ENCODE peak calls at places on chromosomes 1 and 21, in seven cellular contexts. One of them, this sample, is unnamed.

GRCh38 chr1:185674201-185674600 is 60.0 kb upstream of the HMCN1 start:
- DNase-seq in H1: no peak
- DNase-seq in HepG2: peak; percentile 92
- DNase-seq in HCT116: no peak
- DNase-seq in SK-N-SH: no peak
- DNase-seq in GM12878: no peak
- DNase-seq in K562: no peak
- DNase-seq in this sample: peak; percentile 25

GRCh38 chr1:78743626-78744025 is 94.0 kb downstream of the IFI44 start:
- DNase-seq in K562: no peak
- DNase-seq in SK-N-SH: no peak
- DNase-seq in HepG2: no peak
- DNase-seq in GM12878: no peak
- DNase-seq in H1: no peak
- DNase-seq in HCT116: no peak
- DNase-seq in this sample: no peak

GRCh38 chr1:7293702-7294630 is 477.1 kb upstream of the VAMP3 start:
- DNase-seq in HepG2: no peak
- DNase-seq in HCT116: no peak
- DNase-seq in K562: no peak
- DNase-seq in SK-N-SH: no peak
- DNase-seq in GM12878: no peak
- DNase-seq in H1: no peak
- DNase-seq in this sample: no peak

GRCh38 chr1:15674760-15675159 is 9.4 kb upstream of the PLEKHM2 start:
- DNase-seq in K562: peak; percentile 57
- DNase-seq in HCT116: no peak
- DNase-seq in H1: no peak
- DNase-seq in HepG2: no peak
- DNase-seq in GM12878: no peak
- DNase-seq in SK-N-SH: no peak
- DNase-seq in this sample: no peak

GRCh38 chr1:243708210-243708609 is 141.8 kb downstream of the AKT3 start:
- DNase-seq in H1: no peak
- DNase-seq in K562: no peak
- DNase-seq in HCT116: no peak
- DNase-seq in HepG2: no peak
- DNase-seq in SK-N-SH: no peak
- DNase-seq in GM12878: no peak
- DNase-seq in this sample: no peak

GRCh38 chr21:26127918-26128317 is 42.7 kb downstream of the APP start:
- DNase-seq in HCT116: no peak
- DNase-seq in H1: no peak
- DNase-seq in HepG2: no peak
- DNase-seq in SK-N-SH: no peak
- DNase-seq in GM12878: no peak
- DNase-seq in K562: no peak
- DNase-seq in this sample: no peak

GRCh38 chr1:41102208-41102607 is 80.7 kb upstream of the SLFNL1 start:
- DNase-seq in HCT116: no peak
- DNase-seq in K562: no peak
- DNase-seq in H1: no peak
- DNase-seq in GM12878: no peak
- DNase-seq in SK-N-SH: peak; percentile 56
- DNase-seq in HepG2: no peak
- DNase-seq in this sample: peak; percentile 60

GRCh38 chr1:42046772-42047552 is 106.2 kb upstream of the GUCA2B start:
- DNase-seq in K562: no peak
- DNase-seq in GM12878: no peak
- DNase-seq in SK-N-SH: peak; percentile 30
- DNase-seq in HCT116: no peak
- DNase-seq in HepG2: peak; percentile 21
- DNase-seq in H1: no peak
- DNase-seq in this sample: no peak

GRCh38 chr1:85189120-85189519 is 11.7 kb downstream of the SYDE2 start:
- DNase-seq in GM12878: no peak
- DNase-seq in SK-N-SH: no peak
- DNase-seq in HCT116: no peak
- DNase-seq in K562: no peak
- DNase-seq in H1: no peak
- DNase-seq in HepG2: no peak
- DNase-seq in this sample: no peak

GRCh38 chr1:51689643-51690042 is 72.8 kb downstream of the OSBPL9 start:
- DNase-seq in H1: no peak
- DNase-seq in SK-N-SH: no peak
- DNase-seq in K562: no peak
- DNase-seq in GM12878: no peak
- DNase-seq in HCT116: no peak
- DNase-seq in HepG2: peak; percentile 30
- DNase-seq in this sample: no peak

GRCh38 chr1:51484591-51484990 is 34.5 kb downstream of the EPS15 start:
- DNase-seq in H1: no peak
- DNase-seq in HCT116: no peak
- DNase-seq in K562: no peak
- DNase-seq in HepG2: no peak
- DNase-seq in SK-N-SH: no peak
- DNase-seq in GM12878: no peak
- DNase-seq in this sample: no peak

GRCh38 chr1:151477066-151477465 is 17.8 kb upstream of the POGZ start:
- DNase-seq in H1: no peak
- DNase-seq in K562: no peak
- DNase-seq in GM12878: no peak
- DNase-seq in HepG2: no peak
- DNase-seq in SK-N-SH: no peak
- DNase-seq in HCT116: no peak
- DNase-seq in this sample: no peak

GRCh38 chr1:51512611-51513010 is 6.5 kb downstream of the EPS15 start:
- DNase-seq in HCT116: no peak
- DNase-seq in HepG2: no peak
- DNase-seq in K562: no peak
- DNase-seq in SK-N-SH: no peak
- DNase-seq in GM12878: no peak
- DNase-seq in H1: no peak
- DNase-seq in this sample: no peak

GRCh38 chr1:205226868-205227583 is 720 bp upstream of the TMCC2 start:
- DNase-seq in GM12878: no peak
- DNase-seq in HCT116: peak; percentile 10
- DNase-seq in HepG2: peak; percentile 56
- DNase-seq in K562: peak; percentile 25
- DNase-seq in H1: no peak
- DNase-seq in SK-N-SH: peak; percentile 39
- DNase-seq in this sample: peak; percentile 19

GRCh38 chr1:52658795-52659194 is 25.8 kb downstream of the SHISAL2A start:
- DNase-seq in SK-N-SH: no peak
- DNase-seq in GM12878: no peak
- DNase-seq in K562: no peak
- DNase-seq in HCT116: no peak
- DNase-seq in H1: no peak
- DNase-seq in HepG2: no peak
- DNase-seq in this sample: no peak

DNA sequence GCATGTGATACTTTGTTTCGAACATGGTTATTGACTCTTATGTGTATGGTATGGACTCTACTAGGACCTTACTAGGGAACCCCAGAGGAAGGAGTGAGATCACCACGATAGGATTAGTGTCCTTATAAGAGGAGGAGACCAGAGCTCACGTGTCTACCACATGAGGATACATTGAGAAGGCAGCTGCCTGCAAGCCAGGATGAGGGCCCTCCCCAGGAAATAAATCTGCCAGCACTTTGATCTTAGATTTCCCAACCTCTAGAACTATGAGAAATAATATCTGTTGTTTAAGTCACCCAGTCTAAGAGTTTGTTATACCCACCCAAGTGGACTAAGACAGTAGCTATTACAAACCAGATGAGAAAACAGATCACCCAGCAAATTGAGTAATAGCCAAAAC is 559.3 kb upstream of the USP24 start:
- DNase-seq in H1: no peak
- DNase-seq in SK-N-SH: no peak
- DNase-seq in HepG2: no peak
- DNase-seq in HCT116: no peak
- DNase-seq in K562: no peak
- DNase-seq in GM12878: no peak
- DNase-seq in this sample: no peak
- TF ChIP-seq JUND in H1: no peak
- TF ChIP-seq JUND in SK-N-SH: no peak
- TF ChIP-seq JUND in HepG2: no peak
- TF ChIP-seq JUND in HCT116: no peak
- TF ChIP-seq JUND in K562: no peak
- TF ChIP-seq JUND in GM12878: no peak
- TF ChIP-seq JUND in this sample: no peak

DNA sequence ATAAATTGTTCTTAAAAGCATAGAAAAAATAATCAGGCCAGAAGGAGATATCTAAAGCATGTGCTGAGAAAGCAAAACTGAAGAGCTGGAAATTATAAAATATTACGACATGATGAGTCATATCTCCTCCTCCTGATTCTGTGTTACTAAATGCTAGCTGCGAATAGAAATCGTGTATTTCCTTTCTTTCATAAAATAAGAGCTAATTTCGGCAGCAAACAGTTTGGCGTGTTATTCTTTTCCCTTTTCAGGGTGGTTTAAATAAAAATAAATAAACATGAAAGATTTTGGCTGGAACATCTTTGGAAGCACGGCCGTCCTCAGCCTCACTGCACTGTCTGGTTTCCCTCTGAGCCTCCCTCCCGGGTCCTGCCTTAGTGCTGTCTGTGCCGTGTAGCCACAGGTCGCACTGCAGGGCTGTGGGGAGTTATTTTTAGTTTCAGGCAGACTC is 56.0 kb downstream of the ADARB1 start:
- DNase-seq in K562: no peak
- DNase-seq in SK-N-SH: no peak
- DNase-seq in HepG2: no peak
- DNase-seq in GM12878: no peak
- DNase-seq in HCT116: no peak
- DNase-seq in H1: no peak
- DNase-seq in this sample: no peak
- TF ChIP-seq JUND in K562: peak; percentile 82
- TF ChIP-seq JUND in SK-N-SH: peak; percentile 68
- TF ChIP-seq JUND in HepG2: no peak
- TF ChIP-seq JUND in GM12878: no peak
- TF ChIP-seq JUND in HCT116: no peak
- TF ChIP-seq JUND in H1: no peak
- TF ChIP-seq JUND in this sample: no peak

GRCh38 chr1:218679391-218679790 is 334.3 kb downstream of the TGFB2 start:
- DNase-seq in SK-N-SH: no peak
- DNase-seq in H1: no peak
- DNase-seq in HCT116: no peak
- DNase-seq in K562: no peak
- DNase-seq in GM12878: no peak
- DNase-seq in HepG2: no peak
- DNase-seq in this sample: no peak

GRCh38 chr1:218679988-218680743 is 335.0 kb downstream of the TGFB2 start:
- DNase-seq in SK-N-SH: no peak
- DNase-seq in GM12878: no peak
- DNase-seq in H1: no peak
- DNase-seq in K562: no peak
- DNase-seq in HepG2: no peak
- DNase-seq in HCT116: no peak
- DNase-seq in this sample: no peak

GRCh38 chr1:218674280-218674773 is 329.2 kb downstream of the TGFB2 start:
- DNase-seq in GM12878: no peak
- DNase-seq in HCT116: peak; percentile 78
- DNase-seq in SK-N-SH: no peak
- DNase-seq in H1: peak; percentile 77
- DNase-seq in HepG2: peak; percentile 68
- DNase-seq in K562: no peak
- DNase-seq in this sample: peak; percentile 18

GRCh38 chr1:218673170-218673569 is 328.0 kb downstream of the TGFB2 start:
- DNase-seq in HCT116: no peak
- DNase-seq in GM12878: no peak
- DNase-seq in K562: no peak
- DNase-seq in H1: no peak
- DNase-seq in HepG2: no peak
- DNase-seq in SK-N-SH: no peak
- DNase-seq in this sample: no peak

DNA sequence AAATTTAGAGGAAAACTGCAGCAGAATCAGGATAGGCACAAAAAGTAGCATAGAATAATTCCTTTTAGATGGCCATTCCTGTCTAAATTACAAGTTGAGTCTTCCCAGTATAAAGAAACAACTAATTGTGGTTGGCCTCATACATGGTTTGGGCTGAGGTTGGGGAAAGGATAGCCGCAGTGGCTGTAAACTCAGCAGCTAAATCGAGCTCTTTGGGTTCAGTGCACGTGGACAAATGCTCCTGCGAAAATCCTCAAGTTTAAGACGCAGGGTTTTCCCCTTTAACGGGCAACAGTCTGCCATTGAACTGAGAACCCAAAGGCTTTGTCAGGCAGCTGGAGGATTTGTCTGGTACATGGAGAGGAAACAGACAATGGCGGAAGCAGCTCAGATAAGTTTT is 331.9 kb downstream of the TGFB2 start:
- DNase-seq in HepG2: no peak
- DNase-seq in HCT116: no peak
- DNase-seq in H1: no peak
- DNase-seq in GM12878: no peak
- DNase-seq in SK-N-SH: no peak
- DNase-seq in K562: no peak
- DNase-seq in this sample: no peak
- TF ChIP-seq JUND in HepG2: no peak
- TF ChIP-seq JUND in HCT116: no peak
- TF ChIP-seq JUND in H1: no peak
- TF ChIP-seq JUND in GM12878: no peak
- TF ChIP-seq JUND in SK-N-SH: no peak
- TF ChIP-seq JUND in K562: no peak
- TF ChIP-seq JUND in this sample: no peak

GRCh38 chr1:168826269-168826668 is 97.3 kb upstream of the DPT start:
- DNase-seq in K562: no peak
- DNase-seq in GM12878: no peak
- DNase-seq in SK-N-SH: no peak
- DNase-seq in HCT116: no peak
- DNase-seq in H1: no peak
- DNase-seq in HepG2: no peak
- DNase-seq in this sample: no peak

GRCh38 chr1:168825129-168825528 is 96.1 kb upstream of the DPT start:
- DNase-seq in GM12878: no peak
- DNase-seq in SK-N-SH: no peak
- DNase-seq in K562: no peak
- DNase-seq in HCT116: no peak
- DNase-seq in HepG2: no peak
- DNase-seq in H1: no peak
- DNase-seq in this sample: no peak

GRCh38 chr1:168822911-168823310 is 93.9 kb upstream of the DPT start:
- DNase-seq in GM12878: no peak
- DNase-seq in H1: no peak
- DNase-seq in K562: no peak
- DNase-seq in HCT116: no peak
- DNase-seq in SK-N-SH: no peak
- DNase-seq in HepG2: no peak
- DNase-seq in this sample: no peak

GRCh38 chr1:168824418-168824817 is 95.4 kb upstream of the DPT start:
- DNase-seq in GM12878: no peak
- DNase-seq in SK-N-SH: no peak
- DNase-seq in H1: no peak
- DNase-seq in K562: no peak
- DNase-seq in HepG2: no peak
- DNase-seq in HCT116: no peak
- DNase-seq in this sample: no peak

DNA sequence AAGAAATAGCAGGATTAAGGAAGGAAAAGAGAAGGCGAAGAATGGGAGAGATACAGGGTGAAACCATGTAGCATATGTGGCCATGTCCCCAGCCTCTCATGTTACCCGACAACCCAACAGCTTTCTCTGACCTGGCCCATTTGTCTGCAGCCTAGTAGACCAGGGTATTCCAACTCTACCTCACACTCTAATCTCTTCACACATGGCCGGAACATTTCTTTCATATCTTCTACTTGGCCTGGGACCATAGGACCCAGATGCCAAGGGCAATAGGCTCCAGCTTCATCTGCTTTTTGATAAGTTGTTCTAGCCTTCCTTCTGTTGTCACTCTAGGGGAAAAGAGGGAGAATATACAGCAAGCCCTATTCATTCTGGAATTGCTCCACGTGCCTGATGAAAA is 95.0 kb upstream of the DPT start:
- DNase-seq in HepG2: no peak
- DNase-seq in GM12878: no peak
- DNase-seq in K562: no peak
- DNase-seq in HCT116: no peak
- DNase-seq in H1: no peak
- DNase-seq in SK-N-SH: no peak
- DNase-seq in this sample: no peak
- TF ChIP-seq JUND in HepG2: no peak
- TF ChIP-seq JUND in GM12878: no peak
- TF ChIP-seq JUND in K562: no peak
- TF ChIP-seq JUND in HCT116: no peak
- TF ChIP-seq JUND in H1: no peak
- TF ChIP-seq JUND in SK-N-SH: no peak
- TF ChIP-seq JUND in this sample: no peak

This sample was measured in T47D.